ENCODE peak calls at places on chromosomes 16 and 17, in eight cellular contexts. Z is activated CD8-positive, alpha-beta T cell treated with anti-CD3 and anti-CD28 coated beads, Interleukin-2, amount 10 ng/mL, durations not matched to agents 7 days and 5 days; A is activated T-cell treated with anti-CD3 and anti-CD28 coated beads, Interleukin-2, amount 50 U/mL, for 4 hours; G is NCI-H524; J is B cell; E is stimulated activated CD8-positive, alpha-beta memory T cell treated with anti-CD3 and anti-CD28 coated beads, Interleukin-15, amount 100 ng/mL, for 48 hours; B is PC-9; T is C1 segment of cervical spinal cord. I is an unnamed sample.

GRCh38 chr17:31404028-31404949 is 12.8 kb downstream of the RAB11FIP4 start:
- DNase-seq in Z (no peak), A (no peak), G (no peak), J (no peak), E (no peak), B (no peak), T (no peak), I (peak; percentile 26)

GRCh38 chr16:87874639-87875472 is 5.5 kb upstream of the SLC7A5 start:
- DNase-seq in Z (peak; percentile 74), A (peak; percentile 83), G (no peak), J (no peak), E (peak; percentile 72), B (no peak), T (no peak), I (peak; percentile 70)

GRCh38 chr17:79374087-79374486 is 236.8 kb downstream of the RBFOX3 start:
- DNase-seq in Z (no peak), A (no peak), G (no peak), J (no peak), E (no peak), B (no peak), T (no peak), I (no peak)

GRCh38 chr17:77228224-77229215 is 87.8 kb downstream of the SEC14L1 start:
- DNase-seq in Z (no peak), A (no peak), G (peak; percentile 94), J (no peak), E (no peak), B (no peak), T (no peak), I (no peak)

GRCh38 chr17:50111687-50112655 is 16.8 kb downstream of the PDK2 start:
- DNase-seq in Z (no peak), A (no peak), G (no peak), J (no peak), E (no peak), B (no peak), T (no peak), I (no peak)

GRCh38 chr16:10868562-10869469 is 8.2 kb upstream of the CIITA start:
- DNase-seq in Z (no peak), A (no peak), G (no peak), J (peak; percentile 96), E (no peak), B (no peak), T (no peak), I (peak; percentile 75)

GRCh38 chr17:49576906-49577650 is 1.4 kb downstream of the NXPH3 start:
- DNase-seq in Z (no peak), A (no peak), G (no peak), J (no peak), E (no peak), B (no peak), T (no peak), I (no peak)

GRCh38 chr16:13909872-13910303 is 10.1 kb upstream of the ERCC4 start:
- DNase-seq in Z (no peak), A (no peak), G (no peak), J (no peak), E (no peak), B (peak; percentile 34), T (no peak), I (no peak)

GRCh38 chr16:74291577-74292208 is 4.9 kb upstream of the PSMD7 start:
- DNase-seq in Z (no peak), A (no peak), G (no peak), J (no peak), E (no peak), B (no peak), T (no peak), I (no peak)

GRCh38 chr16:68711421-68712139 is 25.5 kb upstream of the CDH1 start:
- DNase-seq in Z (no peak), A (no peak), G (no peak), J (no peak), E (no peak), B (no peak), T (no peak), I (peak; percentile 65)

GRCh38 chr17:31489295-31490018 is 98.0 kb downstream of the RAB11FIP4 start:
- DNase-seq in Z (peak; percentile 42), A (peak; percentile 13), G (no peak), J (no peak), E (no peak), B (peak; percentile 89), T (no peak), I (no peak)

GRCh38 chr17:63785556-63785955 is 11.6 kb downstream of the DDX42 start:
- DNase-seq in Z (no peak), A (no peak), G (no peak), J (no peak), E (no peak), B (no peak), T (no peak), I (no peak)

GRCh38 chr17:41773190-41773588 is 13.3 kb downstream of the JUP start:
- DNase-seq in Z (no peak), A (no peak), G (no peak), J (no peak), E (no peak), B (peak; percentile 91), T (no peak), I (no peak)

GRCh38 chr17:62790554-62790953 is 17.6 kb downstream of the MARCHF10 start:
- DNase-seq in Z (no peak), A (no peak), G (no peak), J (no peak), E (no peak), B (peak; percentile 74), T (no peak), I (no peak)

GRCh38 chr17:80872999-80873951 is 118.4 kb upstream of the CHMP6 start:
- DNase-seq in Z (no peak), A (no peak), G (no peak), J (no peak), E (no peak), B (peak; percentile 66), T (no peak), I (no peak)

GRCh38 chr17:39996162-39996561 is 15.6 kb downstream of the PSMD3 start:
- DNase-seq in Z (no peak), A (no peak), G (no peak), J (no peak), E (no peak), B (no peak), T (no peak), I (no peak)

GRCh38 chr16:30902070-30902972 is 5.9 kb downstream of the CTF1 start:
- DNase-seq in Z (peak; percentile 70), A (peak; percentile 41), G (peak; percentile 27), J (no peak), E (peak; percentile 42), B (peak; percentile 82), T (no peak), I (peak; percentile 89)

GRCh38 chr17:15892679-15893332 is 52.1 kb upstream of the ADORA2B start:
- DNase-seq in Z (no peak), A (no peak), G (no peak), J (no peak), E (no peak), B (peak; percentile 74), T (no peak), I (no peak)

GRCh38 chr17:31155208-31155810 is 60.5 kb downstream of the NF1 start:
- DNase-seq in Z (no peak), A (no peak), G (no peak), J (no peak), E (no peak), B (no peak), T (no peak), I (no peak)

GRCh38 chr17:52995127-52995526 is 827.6 kb upstream of the KIF2B start:
- DNase-seq in Z (no peak), A (no peak), G (no peak), J (no peak), E (no peak), B (no peak), T (no peak), I (no peak)

GRCh38 chr16:11833951-11834695 is 17.2 kb downstream of the RSL1D1 start:
- DNase-seq in Z (no peak), A (no peak), G (no peak), J (no peak), E (no peak), B (no peak), T (no peak), I (no peak)

GRCh38 chr16:3478242-3478925 is 16.9 kb downstream of the C16orf90 start:
- DNase-seq in Z (no peak), A (no peak), G (no peak), J (no peak), E (no peak), B (no peak), T (no peak), I (no peak)

GRCh38 chr17:15384142-15384803 is 42.9 kb upstream of the TEKT3 start:
- DNase-seq in Z (no peak), A (no peak), G (no peak), J (no peak), E (no peak), B (no peak), T (no peak), I (no peak)

GRCh38 chr16:11325404-11326083 is 19.7 kb upstream of the RMI2 start:
- DNase-seq in Z (peak; percentile 46), A (no peak), G (no peak), J (peak; percentile 53), E (no peak), B (no peak), T (no peak), I (no peak)

GRCh38 chr17:38571833-38572274 is 33.9 kb downstream of the SRCIN1 start:
- DNase-seq in Z (no peak), A (no peak), G (no peak), J (no peak), E (no peak), B (no peak), T (no peak), I (peak; percentile 62)

GRCh38 chr17:40564195-40564882 is 933 bp downstream of the CCR7 start:
- DNase-seq in Z (peak; percentile 85), A (no peak), G (no peak), J (no peak), E (no peak), B (no peak), T (no peak), I (peak; percentile 13)

GRCh38 chr16:85586360-85587145 is 26.6 kb upstream of the GSE1 start:
- DNase-seq in Z (no peak), A (no peak), G (peak; percentile 81), J (no peak), E (no peak), B (no peak), T (no peak), I (no peak)

GRCh38 chr17:82241926-82242697 is 13.3 kb downstream of the SLC16A3 start:
- DNase-seq in Z (no peak), A (no peak), G (no peak), J (no peak), E (no peak), B (no peak), T (no peak), I (no peak)

GRCh38 chr16:66899945-66900688 is 18.6 kb downstream of the CDH16 start:
- DNase-seq in Z (no peak), A (no peak), G (peak; percentile 91), J (no peak), E (no peak), B (peak; percentile 75), T (no peak), I (no peak)

I was measured in GM13976.